ENCODE peak calls at places on chromosomes 16 and 17, in seven cellular contexts. B is hepatocyte; T is neural crest cell; Q is effector memory CD4-positive, alpha-beta T cell; E is left ventricle myocardium inferior; F is left lung; A is amniotic stem cell. L is an unnamed sample.

GRCh38 chr17:67245694-67246397 is 850 bp upstream of the HELZ start:
- DNase-seq in Q (peak), A (no peak), B (peak), E (peak), T (peak), F (peak), L (peak)

GRCh38 chr17:19728114-19728495 is 11.7 kb upstream of the SLC47A2 start:
- DNase-seq in B (peak), Q (no peak), T (no peak), F (peak), A (no peak), E (peak), L (peak)

GRCh38 chr17:45200701-45201100 is 21.0 kb upstream of the FMNL1 start:
- DNase-seq in E (peak), B (no peak), T (no peak), A (no peak), Q (no peak), F (no peak), L (no peak)

GRCh38 chr17:8126306-8127066 is 2.6 kb upstream of the HES7 start:
- DNase-seq in Q (no peak), A (no peak), B (peak), T (peak), F (no peak), E (no peak), L (peak)

GRCh38 chr16:75116081-75116910 is at the start of gene LDHD:
- DNase-seq in B (peak), A (no peak), Q (no peak), T (no peak), F (peak), E (peak), L (peak)

GRCh38 chr17:63914471-63914870 is 3.4 kb upstream of the CSHL1 start:
- DNase-seq in A (no peak), F (no peak), B (no peak), Q (no peak), T (no peak), E (no peak), L (no peak)

GRCh38 chr17:57704448-57704847 is 40.7 kb downstream of the CCDC182 start:
- DNase-seq in F (no peak), T (no peak), E (no peak), B (no peak), A (no peak), Q (no peak), L (no peak)

GRCh38 chr17:81260641-81261040 is 21.5 kb downstream of the NDUFAF8 start:
- DNase-seq in T (no peak), A (no peak), F (no peak), B (no peak), Q (no peak), E (no peak), L (no peak)

GRCh38 chr17:77963441-77963840 is 4.9 kb downstream of the TNRC6C start:
- DNase-seq in A (peak), T (no peak), B (peak), E (peak), Q (no peak), F (no peak), L (peak)

GRCh38 chr17:7184647-7185046 is 5.5 kb upstream of the ASGR1 start:
- DNase-seq in A (no peak), F (peak), T (no peak), Q (no peak), B (no peak), E (no peak), L (no peak)

GRCh38 chr16:13936596-13937081 is 16.7 kb downstream of the ERCC4 start:
- DNase-seq in F (peak), B (peak), Q (no peak), E (no peak), A (no peak), T (no peak), L (no peak)

GRCh38 chr17:76584427-76585047 is 1.1 kb downstream of the ST6GALNAC2 start:
- DNase-seq in B (peak), Q (no peak), A (no peak), F (no peak), E (no peak), T (no peak), L (no peak)

GRCh38 chr16:79658301-79659001 is 57.9 kb upstream of the MAF start:
- DNase-seq in Q (no peak), T (no peak), B (peak), F (peak), A (no peak), E (no peak), L (no peak)

GRCh38 chr17:55601874-55602364 is 90.7 kb upstream of the SMIM36 start:
- DNase-seq in F (no peak), B (peak), T (peak), Q (no peak), A (no peak), E (no peak), L (peak)

GRCh38 chr16:68246121-68246520 is 948 bp downstream of the PLA2G15 start:
- DNase-seq in E (no peak), A (no peak), F (no peak), T (no peak), B (no peak), Q (no peak), L (no peak)

GRCh38 chr16:67356372-67356771 is 29.8 kb downstream of the LRRC36 start:
- DNase-seq in F (no peak), E (no peak), T (no peak), B (no peak), Q (no peak), A (no peak), L (no peak)

GRCh38 chr16:31185339-31185738 is 5.4 kb downstream of the FUS start:
- DNase-seq in T (no peak), F (no peak), E (no peak), A (no peak), Q (no peak), B (no peak), L (no peak)

GRCh38 chr17:9432121-9432866 is 143.3 kb downstream of the STX8 start:
- DNase-seq in A (no peak), E (no peak), F (no peak), Q (no peak), B (no peak), T (no peak), L (peak)

GRCh38 chr17:17325228-17325627 is 22.1 kb downstream of the NT5M start:
- DNase-seq in Q (no peak), T (no peak), A (no peak), F (no peak), B (no peak), E (no peak), L (no peak)

GRCh38 chr16:65120811-65121721 is 797 bp downstream of the CDH11 start:
- DNase-seq in T (peak), E (peak), Q (no peak), A (no peak), F (no peak), B (peak), L (no peak)

GRCh38 chr17:28643979-28644781 is 778 bp downstream of the BLTP2 start:
- DNase-seq in F (peak), Q (no peak), B (peak), A (peak), T (peak), E (no peak), L (peak)

GRCh38 chr16:30570621-30571443 is 682 bp downstream of the ZNF688 start:
- DNase-seq in A (no peak), B (peak), T (peak), Q (no peak), F (no peak), E (no peak), L (peak)

GRCh38 chr17:16415031-16415924 is at the start of gene TRPV2:
- DNase-seq in A (no peak), Q (peak), E (peak), B (peak), T (no peak), F (no peak), L (no peak)

GRCh38 chr17:4739122-4740024 is at the start of the genes CXCL16 and ZMYND15:
- DNase-seq in B (peak), E (peak), Q (peak), T (peak), F (peak), A (no peak), L (peak)

GRCh38 chr16:29745126-29745852 is 501 bp downstream of the C16orf54 start:
- DNase-seq in E (peak), Q (no peak), B (no peak), T (no peak), F (no peak), A (no peak), L (no peak)

GRCh38 chr16:79810449-79811189 is 210.1 kb upstream of the MAF start:
- DNase-seq in B (no peak), E (no peak), Q (no peak), A (no peak), F (no peak), T (no peak), L (no peak)

GRCh38 chr17:17118399-17118798 is 76.1 kb downstream of the MPRIP start:
- DNase-seq in A (no peak), B (peak), F (no peak), T (no peak), E (no peak), Q (no peak), L (peak)

GRCh38 chr17:56737741-56738161 is 96.0 kb downstream of the C17orf67 start:
- DNase-seq in T (no peak), E (no peak), A (no peak), F (no peak), Q (no peak), B (peak), L (peak)

GRCh38 chr17:79183221-79184158 is 108.9 kb downstream of the ENGASE start:
- DNase-seq in B (peak), Q (no peak), E (no peak), F (no peak), A (no peak), T (peak), L (no peak)

GRCh38 chr17:245611-246010 is 64.2 kb upstream of the DOC2B start:
- DNase-seq in B (no peak), T (no peak), F (peak), Q (no peak), A (no peak), E (peak), L (no peak)

GRCh38 chr17:67606896-67607604 is 110.7 kb upstream of the NOL11 start:
- DNase-seq in B (no peak), Q (no peak), F (no peak), T (no peak), E (no peak), A (no peak), L (no peak)

GRCh38 chr17:83195330-83196087 is 116.1 kb downstream of the METRNL start:
- DNase-seq in Q (no peak), A (no peak), B (no peak), F (peak), E (peak), T (no peak), L (no peak)

L was measured in small intestine.